ENCODE peak calls at places on chromosomes 4 and X, in four cellular contexts. One of them, this sample, is unnamed.

GRCh38 chr4:11857881-11858280 is 429.2 kb upstream of the HS3ST1 start:
- DNase-seq in mucosa of descending colon: no peak
- DNase-seq in cardiac muscle cell: no peak
- DNase-seq in colonic mucosa: no peak
- DNase-seq in this sample: no peak

GRCh38 chrX:106510713-106511411 is 100.9 kb upstream of the RADX start:
- DNase-seq in mucosa of descending colon: no peak
- DNase-seq in cardiac muscle cell: no peak
- DNase-seq in colonic mucosa: no peak
- DNase-seq in this sample: no peak

GRCh38 chr4:182848685-182849084 is 68.5 kb downstream of the DCTD start:
- DNase-seq in mucosa of descending colon: no peak
- DNase-seq in cardiac muscle cell: no peak
- DNase-seq in colonic mucosa: no peak
- DNase-seq in this sample: no peak

GRCh38 chr4:26069218-26069617 is 155.2 kb downstream of the SMIM20 start:
- DNase-seq in mucosa of descending colon: no peak
- DNase-seq in cardiac muscle cell: peak; percentile 48
- DNase-seq in colonic mucosa: no peak
- DNase-seq in this sample: peak; percentile 34

GRCh38 chr4:78688385-78688784 is 87.8 kb upstream of the BMP2K start:
- DNase-seq in mucosa of descending colon: no peak
- DNase-seq in cardiac muscle cell: peak; percentile 23
- DNase-seq in colonic mucosa: no peak
- DNase-seq in this sample: no peak

GRCh38 chrX:151680805-151681204 is 14.5 kb upstream of the PRRG3 start:
- DNase-seq in mucosa of descending colon: peak; percentile 33
- DNase-seq in cardiac muscle cell: peak; percentile 25
- DNase-seq in colonic mucosa: peak; percentile 53
- DNase-seq in this sample: peak; percentile 17

GRCh38 chrX:125172531-125172930 is 147.1 kb upstream of the TEX13C start:
- DNase-seq in mucosa of descending colon: no peak
- DNase-seq in cardiac muscle cell: no peak
- DNase-seq in colonic mucosa: no peak
- DNase-seq in this sample: no peak

GRCh38 chrX:68175569-68175968 is 257.7 kb downstream of the OPHN1 start:
- DNase-seq in mucosa of descending colon: no peak
- DNase-seq in cardiac muscle cell: peak; percentile 30
- DNase-seq in colonic mucosa: no peak
- DNase-seq in this sample: no peak

GRCh38 chrX:131783555-131784338 is 239.4 kb upstream of the STK26 start:
- DNase-seq in mucosa of descending colon: no peak
- DNase-seq in cardiac muscle cell: no peak
- DNase-seq in colonic mucosa: peak; percentile 88
- DNase-seq in this sample: no peak

GRCh38 chr4:144831971-144832370 is 186.0 kb downstream of the HHIP start:
- DNase-seq in mucosa of descending colon: no peak
- DNase-seq in cardiac muscle cell: peak; percentile 17
- DNase-seq in colonic mucosa: no peak
- DNase-seq in this sample: peak; percentile 67

GRCh38 chrX:135295944-135296305 is 13.4 kb upstream of the ETDC start:
- DNase-seq in mucosa of descending colon: no peak
- DNase-seq in cardiac muscle cell: no peak
- DNase-seq in colonic mucosa: no peak
- DNase-seq in this sample: no peak

GRCh38 chr4:2047781-2048581 is 11.1 kb upstream of the NAT8L start:
- DNase-seq in mucosa of descending colon: no peak
- DNase-seq in cardiac muscle cell: no peak
- DNase-seq in colonic mucosa: no peak
- DNase-seq in this sample: no peak

GRCh38 chr4:140851032-140851636 is 94.9 kb upstream of the TBC1D9 start:
- DNase-seq in mucosa of descending colon: no peak
- DNase-seq in cardiac muscle cell: peak; percentile 78
- DNase-seq in colonic mucosa: peak; percentile 65
- DNase-seq in this sample: peak; percentile 78

GRCh38 chrX:81890476-81890875 is 688.6 kb downstream of the SH3BGRL start:
- DNase-seq in mucosa of descending colon: no peak
- DNase-seq in cardiac muscle cell: no peak
- DNase-seq in colonic mucosa: no peak
- DNase-seq in this sample: no peak

GRCh38 chrX:69746051-69746450 is 130.1 kb downstream of the EDA start:
- DNase-seq in mucosa of descending colon: no peak
- DNase-seq in cardiac muscle cell: peak; percentile 59
- DNase-seq in colonic mucosa: no peak
- DNase-seq in this sample: no peak

GRCh38 chr4:168550071-168550766 is 53.4 kb downstream of the PALLD start:
- DNase-seq in mucosa of descending colon: no peak
- DNase-seq in cardiac muscle cell: no peak
- DNase-seq in colonic mucosa: no peak
- DNase-seq in this sample: no peak

GRCh38 chrX:106898462-106898861 is 4.7 kb downstream of the RIPPLY1 start:
- DNase-seq in mucosa of descending colon: no peak
- DNase-seq in cardiac muscle cell: peak; percentile 71
- DNase-seq in colonic mucosa: no peak
- DNase-seq in this sample: peak; percentile 33

GRCh38 chr4:16693040-16693506 is 205.4 kb downstream of the LDB2 start:
- DNase-seq in mucosa of descending colon: no peak
- DNase-seq in cardiac muscle cell: no peak
- DNase-seq in colonic mucosa: no peak
- DNase-seq in this sample: no peak

GRCh38 chr4:153426207-153426886 is 39.8 kb upstream of the TMEM131L start:
- DNase-seq in mucosa of descending colon: no peak
- DNase-seq in cardiac muscle cell: no peak
- DNase-seq in colonic mucosa: no peak
- DNase-seq in this sample: no peak

GRCh38 chr4:101853691-101854090 is 63.2 kb downstream of the BANK1 start:
- DNase-seq in mucosa of descending colon: no peak
- DNase-seq in cardiac muscle cell: no peak
- DNase-seq in colonic mucosa: no peak
- DNase-seq in this sample: no peak

GRCh38 chr4:38189445-38189844 is 229.2 kb downstream of the PTTG2 start:
- DNase-seq in mucosa of descending colon: no peak
- DNase-seq in cardiac muscle cell: peak; percentile 65
- DNase-seq in colonic mucosa: no peak
- DNase-seq in this sample: no peak

GRCh38 chr4:152419809-152420208 is 116.1 kb downstream of the FBXW7 start:
- DNase-seq in mucosa of descending colon: no peak
- DNase-seq in cardiac muscle cell: no peak
- DNase-seq in colonic mucosa: no peak
- DNase-seq in this sample: no peak

GRCh38 chr4:6478546-6479220 is 6.3 kb upstream of the PPP2R2C start:
- DNase-seq in mucosa of descending colon: no peak
- DNase-seq in cardiac muscle cell: no peak
- DNase-seq in colonic mucosa: peak; percentile 3
- DNase-seq in this sample: no peak

GRCh38 chrX:150084474-150085229 is 146.4 kb upstream of the EOLA2 start:
- DNase-seq in mucosa of descending colon: no peak
- DNase-seq in cardiac muscle cell: peak; percentile 68
- DNase-seq in colonic mucosa: no peak
- DNase-seq in this sample: no peak

GRCh38 chrX:120269379-120270035 is 18.9 kb downstream of the ZBTB33 start:
- DNase-seq in mucosa of descending colon: no peak
- DNase-seq in cardiac muscle cell: peak; percentile 49
- DNase-seq in colonic mucosa: no peak
- DNase-seq in this sample: no peak

GRCh38 chr4:83124079-83124780 is 9.7 kb upstream of the PLAC8 start:
- DNase-seq in mucosa of descending colon: no peak
- DNase-seq in cardiac muscle cell: no peak
- DNase-seq in colonic mucosa: no peak
- DNase-seq in this sample: no peak

GRCh38 chr4:104763554-104764210 is 269.0 kb upstream of the CXXC4 start:
- DNase-seq in mucosa of descending colon: no peak
- DNase-seq in cardiac muscle cell: no peak
- DNase-seq in colonic mucosa: no peak
- DNase-seq in this sample: no peak

GRCh38 chr4:125016892-125017299 is 297.9 kb upstream of the FAT4 start:
- DNase-seq in mucosa of descending colon: no peak
- DNase-seq in cardiac muscle cell: no peak
- DNase-seq in colonic mucosa: no peak
- DNase-seq in this sample: no peak

GRCh38 chr4:94976371-94977011 is 218.7 kb downstream of the BMPR1B start:
- DNase-seq in mucosa of descending colon: no peak
- DNase-seq in cardiac muscle cell: peak; percentile 75
- DNase-seq in colonic mucosa: no peak
- DNase-seq in this sample: no peak

DNA sequence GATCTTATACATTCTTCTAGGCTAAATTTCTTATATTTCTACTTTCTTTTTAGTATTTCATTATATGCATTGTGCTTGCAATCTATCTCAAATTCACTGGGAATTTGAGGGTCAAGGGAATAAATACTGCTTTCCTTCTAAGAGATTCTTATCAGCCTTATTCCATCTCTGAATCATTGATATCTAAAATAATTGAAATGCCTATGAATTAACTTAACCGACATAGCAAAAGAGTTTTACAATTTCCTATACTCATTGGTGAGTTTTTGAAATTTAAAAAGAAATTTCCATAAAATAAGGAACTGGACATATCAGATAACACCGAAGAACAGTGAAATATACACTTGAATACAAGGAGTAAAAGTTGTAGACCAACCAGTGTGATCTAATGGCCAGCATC is 373.7 kb downstream of the NAF1 start:
- DNase-seq in mucosa of descending colon: no peak
- DNase-seq in cardiac muscle cell: no peak
- DNase-seq in colonic mucosa: no peak
- DNase-seq in this sample: no peak
- H3K36me3 ChIP-seq in mucosa of descending colon: no peaks in the 10 kb centered on the region
- H3K36me3 ChIP-seq in cardiac muscle cell: no peaks in the 10 kb centered on the region
- H3K36me3 ChIP-seq in colonic mucosa: no peaks in the 10 kb centered on the region
- H3K36me3 ChIP-seq in this sample: no peaks in the 10 kb centered on the region

DNA sequence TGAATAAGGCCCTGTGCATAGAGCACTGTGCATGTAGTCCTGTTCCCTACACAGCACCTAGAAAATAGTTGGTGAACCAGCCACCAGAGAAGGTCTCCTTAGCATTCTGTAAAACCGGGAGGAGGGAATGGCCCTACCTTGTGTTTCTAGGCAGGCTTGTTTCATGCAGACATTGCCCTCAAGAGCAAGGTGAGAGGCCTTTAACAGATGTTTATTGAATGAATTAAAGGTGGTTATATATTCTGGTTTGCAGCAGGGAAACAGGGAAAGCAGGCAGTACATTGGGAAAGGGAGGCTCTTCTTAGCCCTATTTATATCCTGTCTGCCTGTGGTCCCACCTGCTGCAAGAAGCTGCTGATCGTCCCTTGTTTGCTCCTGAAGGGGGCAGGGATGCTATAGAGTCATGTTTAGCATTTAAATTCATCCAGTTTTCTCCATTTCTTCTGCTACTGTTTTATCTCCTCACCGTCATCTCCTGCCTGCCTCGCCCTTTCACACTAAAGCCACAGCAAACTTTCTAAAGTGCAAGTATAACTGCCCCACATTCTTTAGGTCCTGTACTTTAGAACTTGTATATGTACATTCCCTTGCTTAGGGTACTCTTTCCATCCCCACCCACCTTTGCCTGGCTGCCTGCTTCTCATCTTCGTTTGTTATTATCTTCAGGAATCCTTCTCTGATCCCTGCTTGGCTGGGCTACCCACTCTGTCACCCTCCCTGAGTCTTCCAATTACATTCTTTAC is 60.3 kb downstream of the EGF start:
- DNase-seq in mucosa of descending colon: peak; percentile 29
- DNase-seq in cardiac muscle cell: no peak
- DNase-seq in colonic mucosa: peak; percentile 41
- DNase-seq in this sample: no peak
- H3K4me3 ChIP-seq in mucosa of descending colon: no peak overlapping the region
- H3K4me3 ChIP-seq in cardiac muscle cell: no peak overlapping the region
- H3K4me3 ChIP-seq in colonic mucosa: no peak overlapping the region
- H3K4me3 ChIP-seq in this sample: no peak overlapping the region

GRCh38 chrX:153693216-153694086 is 5.7 kb downstream of the SLC6A8 start:
- DNase-seq in mucosa of descending colon: no peak
- DNase-seq in cardiac muscle cell: no peak
- DNase-seq in colonic mucosa: no peak
- DNase-seq in this sample: no peak
- H3K36me3 ChIP-seq in mucosa of descending colon: no peaks in the 10 kb centered on the region
- H3K36me3 ChIP-seq in cardiac muscle cell: no peaks in the 10 kb centered on the region
- H3K36me3 ChIP-seq in colonic mucosa: no peaks in the 10 kb centered on the region
- H3K36me3 ChIP-seq in this sample: peaks cover 57% of the 10 kb centered on the region

GRCh38 chrX:19964017-19964710 is 26.7 kb downstream of the BCLAF3 start:
- DNase-seq in mucosa of descending colon: no peak
- DNase-seq in cardiac muscle cell: no peak
- DNase-seq in colonic mucosa: no peak
- DNase-seq in this sample: no peak
- H3K4me3 ChIP-seq in mucosa of descending colon: no peak overlapping the region
- H3K4me3 ChIP-seq in cardiac muscle cell: no peak overlapping the region
- H3K4me3 ChIP-seq in colonic mucosa: no peak overlapping the region
- H3K4me3 ChIP-seq in this sample: no peak overlapping the region

GRCh38 chr4:139368990-139369389 is 66.7 kb upstream of the NDUFC1 start:
- DNase-seq in mucosa of descending colon: no peak
- DNase-seq in cardiac muscle cell: no peak
- DNase-seq in colonic mucosa: no peak
- DNase-seq in this sample: no peak
- H3K36me3 ChIP-seq in mucosa of descending colon: no peaks in the 10 kb centered on the region
- H3K36me3 ChIP-seq in cardiac muscle cell: peaks cover 17% of the 10 kb centered on the region
- H3K36me3 ChIP-seq in colonic mucosa: no peaks in the 10 kb centered on the region
- H3K36me3 ChIP-seq in this sample: peaks cover 64% of the 10 kb centered on the region

DNA sequence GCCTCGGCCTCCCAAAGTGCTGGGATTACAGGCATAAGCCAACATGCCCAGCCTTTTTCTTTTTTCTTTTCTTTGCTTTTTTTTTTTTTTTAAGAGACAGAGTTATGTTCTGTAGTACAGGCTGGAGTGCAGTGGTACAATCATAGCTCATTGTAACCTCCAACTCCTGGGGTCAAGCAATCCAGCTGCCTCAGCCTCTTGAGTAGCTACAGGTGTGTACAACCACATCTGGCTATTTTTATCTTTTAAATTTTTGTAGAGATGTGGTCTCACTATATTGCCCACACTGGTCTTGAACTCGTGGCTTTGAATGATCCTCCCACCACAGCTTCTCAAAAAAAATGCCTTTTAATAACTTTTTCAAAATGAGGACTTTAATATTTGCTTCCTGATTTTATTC is 4.3 kb upstream of the TNIP3 start:
- DNase-seq in mucosa of descending colon: no peak
- DNase-seq in cardiac muscle cell: no peak
- DNase-seq in colonic mucosa: no peak
- DNase-seq in this sample: no peak
- H3K4me3 ChIP-seq in mucosa of descending colon: no peak overlapping the region
- H3K4me3 ChIP-seq in cardiac muscle cell: no peak overlapping the region
- H3K4me3 ChIP-seq in colonic mucosa: no peak overlapping the region
- H3K4me3 ChIP-seq in this sample: no peak overlapping the region

GRCh38 chr4:113509851-113510250 is 251.7 kb downstream of the CAMK2D start:
- DNase-seq in mucosa of descending colon: no peak
- DNase-seq in cardiac muscle cell: no peak
- DNase-seq in colonic mucosa: no peak
- DNase-seq in this sample: no peak
- H3K36me3 ChIP-seq in mucosa of descending colon: no peaks in the 10 kb centered on the region
- H3K36me3 ChIP-seq in cardiac muscle cell: peaks cover 25% of the 10 kb centered on the region
- H3K36me3 ChIP-seq in colonic mucosa: no peaks in the 10 kb centered on the region
- H3K36me3 ChIP-seq in this sample: peaks cover 23% of the 10 kb centered on the region

DNA sequence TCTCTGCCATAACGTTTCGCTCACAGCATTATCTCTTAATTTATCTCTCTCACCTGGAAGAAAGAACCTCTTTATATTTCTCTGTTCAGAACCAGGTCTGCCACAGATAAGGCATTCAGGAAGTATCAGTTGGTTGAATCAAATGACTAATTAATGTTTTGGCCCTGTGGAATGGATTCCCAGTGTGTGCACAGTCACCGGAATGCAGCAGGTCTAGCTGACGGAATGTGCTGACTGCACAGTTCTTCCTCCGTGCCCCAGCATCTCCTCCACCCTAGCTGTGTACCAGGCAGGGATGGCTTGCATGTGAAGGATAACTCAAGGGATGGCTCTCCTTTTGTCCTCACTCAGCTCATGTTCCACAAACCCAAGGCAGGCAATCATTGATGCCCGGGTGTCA is 141.8 kb upstream of the MSX1 start:
- DNase-seq in mucosa of descending colon: no peak
- DNase-seq in cardiac muscle cell: no peak
- DNase-seq in colonic mucosa: no peak
- DNase-seq in this sample: no peak
- H3K4me3 ChIP-seq in mucosa of descending colon: no peak overlapping the region
- H3K4me3 ChIP-seq in cardiac muscle cell: no peak overlapping the region
- H3K4me3 ChIP-seq in colonic mucosa: no peak overlapping the region
- H3K4me3 ChIP-seq in this sample: no peak overlapping the region